ENCODE peak calls at places on chromosomes 1 and 21, in five cellular contexts. F is HEK293T; X is fibroblast of the conjunctiva; Y is activated CD4-positive, alpha-beta T cell treated with anti-CD3 and anti-CD28 coated beads for 1 hour; H is kidney epithelial cell. L is an unnamed sample.

GRCh38 chr1:244254467-244254866 is 197.2 kb downstream of the ADSS2 start:
- DNase-seq in X (no peak), F (no peak), H (no peak), Y (no peak), L (no peak)

GRCh38 chr1:76239470-76239918 is 164.9 kb downstream of the ST6GALNAC3 start:
- DNase-seq in H (no peak), F (no peak), X (no peak), Y (no peak), L (no peak)

GRCh38 chr1:185734929-185735666 is 907 bp downstream of the HMCN1 start:
- DNase-seq in X (no peak), Y (no peak), F (no peak), H (no peak), L (no peak)

GRCh38 chr1:90800012-90800717 is 83.1 kb upstream of the BARHL2 start:
- DNase-seq in F (no peak), X (no peak), H (no peak), Y (no peak), L (no peak)

GRCh38 chr1:231937013-231937754 is 310.6 kb downstream of the DISC1 start:
- DNase-seq in X (no peak), H (no peak), F (no peak), Y (no peak), L (peak)

GRCh38 chr1:201176931-201177330 is 13.7 kb upstream of the IGFN1 start:
- DNase-seq in H (no peak), Y (no peak), F (no peak), X (no peak), L (peak)

GRCh38 chr1:76868154-76868882 is 1.0 kb downstream of the ST6GALNAC5 start:
- DNase-seq in X (no peak), H (no peak), F (peak), Y (no peak), L (peak)

GRCh38 chr1:41536296-41536695 is 51.8 kb upstream of the EDN2 start:
- DNase-seq in X (no peak), Y (no peak), F (no peak), H (no peak), L (peak)

GRCh38 chr1:42240964-42241755 is 76.6 kb upstream of the GUCA2A start:
- DNase-seq in F (no peak), H (no peak), X (no peak), Y (no peak), L (no peak)

GRCh38 chr1:169325117-169325516 is 42.5 kb downstream of the NME7 start:
- DNase-seq in X (no peak), Y (no peak), H (no peak), F (peak), L (no peak)

GRCh38 chr1:227729881-227730629 is 5.0 kb downstream of the JMJD4 start:
- DNase-seq in H (no peak), Y (no peak), X (peak), F (peak), L (no peak)

GRCh38 chr1:160006312-160006940 is 25.4 kb downstream of the PIGM start:
- DNase-seq in Y (peak), X (peak), F (peak), H (no peak), L (peak)

GRCh38 chr21:27423073-27423472 is 456.2 kb upstream of the ADAMTS5 start:
- DNase-seq in H (peak), X (peak), F (no peak), Y (no peak), L (no peak)

GRCh38 chr1:91166106-91166712 is 144.4 kb upstream of the ZNF644 start:
- DNase-seq in X (peak), F (peak), Y (no peak), H (no peak), L (peak)

GRCh38 chr1:98121661-98122060 is 200.8 kb upstream of the DPYD start:
- DNase-seq in H (no peak), Y (no peak), X (no peak), F (no peak), L (no peak)

GRCh38 chr1:37923551-37923889 is 23.3 kb downstream of the INPP5B start:
- DNase-seq in F (no peak), X (no peak), H (no peak), Y (no peak), L (no peak)

L was measured in upper lobe of right lung.